ENCODE peak calls at places on chromosome 21, in four cellular contexts. D, E, P and B are unnamed samples.
A peak's percentile ranks its signal among the peaks of the same experiment; 100 is the strongest.

GRCh38 chr21:23531444-23531843 is 2075.8 kb downstream of the MRPL39 start:
- DNase-seq in E (no peak), D (no peak), P (no peak), B (no peak)

GRCh38 chr21:34935868-34936267 is 113.2 kb downstream of the RUNX1 start:
- DNase-seq in P (no peak), E (no peak), D (peak; percentile 15), B (no peak)

GRCh38 chr21:35102488-35103407 is 53.6 kb upstream of the RUNX1 start:
- DNase-seq in E (peak; percentile 47), P (no peak), D (no peak), B (peak; percentile 25)

GRCh38 chr21:14482165-14482564 is 64.0 kb downstream of the SAMSN1 start:
- DNase-seq in D (no peak), E (peak; percentile 8), P (no peak), B (no peak)

GRCh38 chr21:18499761-18500376 is 96.3 kb upstream of the TMPRSS15 start:
- DNase-seq in E (peak; percentile 6), D (peak; percentile 6), P (peak; percentile 32), B (no peak)

GRCh38 chr21:46559291-46559983 is 45.4 kb downstream of the S100B start:
- DNase-seq in E (no peak), P (no peak), D (no peak), B (peak; percentile 71)

GRCh38 chr21:31282095-31282709 is 61.9 kb downstream of the TIAM1 start:
- DNase-seq in D (peak; percentile 89), P (no peak), E (peak; percentile 20), B (no peak)

GRCh38 chr21:15121655-15122120 is 56.9 kb upstream of the NRIP1 start:
- DNase-seq in E (peak; percentile 31), P (peak; percentile 28), D (peak; percentile 26), B (no peak)

GRCh38 chr21:33975548-33976081 is 60.0 kb upstream of the ATP5PO start:
- DNase-seq in D (peak; percentile 49), E (no peak), P (peak; percentile 6), B (peak; percentile 76)

GRCh38 chr21:31078216-31078615 is 39.9 kb upstream of the KRTAP19-8 start:
- DNase-seq in E (no peak), P (no peak), D (no peak), B (no peak)

DNA sequence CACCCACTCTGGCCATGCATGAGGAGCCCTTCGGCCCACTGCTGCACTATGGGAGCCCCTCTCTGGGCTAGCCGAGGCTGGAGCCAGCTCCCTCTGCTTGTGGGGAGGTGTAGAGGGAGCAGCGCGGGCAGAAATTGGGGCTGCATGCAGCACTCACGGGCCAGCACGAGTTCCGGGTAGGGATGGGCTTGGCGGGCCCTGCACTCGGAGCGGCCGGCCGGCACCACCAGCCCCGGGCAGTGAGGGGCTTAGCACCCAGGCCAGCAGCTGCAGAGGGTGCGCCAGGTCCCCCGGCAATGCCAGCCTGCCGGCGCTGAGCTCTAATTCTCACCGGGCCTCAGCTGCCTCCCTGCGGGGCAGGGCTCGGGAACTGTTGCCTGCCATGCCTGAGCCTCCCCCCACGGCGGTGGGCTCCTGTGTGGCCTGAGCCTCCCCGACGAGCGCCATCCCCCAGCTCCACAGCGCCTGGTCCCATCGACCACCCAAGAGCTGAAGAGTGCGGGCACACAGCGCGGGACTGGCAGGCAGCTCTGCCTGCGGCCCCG is 209.0 kb downstream of the LTN1 start:
- DNase-seq in E (no peak), P (no peak), D (no peak), B (no peak)
- TF ChIP-seq CTCF in E (no peak), P (no peak), D (no peak), B (no peak)

DNA sequence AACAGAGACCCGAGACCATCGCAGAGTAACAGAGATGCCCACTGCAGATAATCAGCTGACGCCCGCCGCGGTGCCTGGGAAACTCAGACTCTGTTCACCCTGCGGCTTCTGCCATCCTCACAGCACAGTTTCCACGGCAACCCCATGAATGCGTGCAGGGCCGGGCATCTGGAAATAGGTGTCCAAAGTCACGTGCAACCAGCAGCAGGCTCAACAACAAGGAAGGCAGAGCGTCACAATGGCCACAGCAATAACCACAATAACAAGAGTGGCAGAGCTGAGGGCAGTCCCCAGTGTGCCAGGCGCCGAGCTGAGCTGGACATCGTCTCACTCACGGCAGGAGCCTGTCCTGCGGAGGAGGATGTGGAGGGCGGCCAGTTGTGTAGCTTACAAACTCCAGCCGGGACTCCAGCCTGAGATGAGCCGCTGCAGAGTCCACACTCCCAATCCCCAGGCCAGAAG is 102.0 kb downstream of the CRYAA start:
- DNase-seq in D (peak; percentile 12), E (no peak), P (no peak), B (no peak)
- TF ChIP-seq CTCF in D (no peak), E (no peak), P (no peak), B (no peak)

DNA sequence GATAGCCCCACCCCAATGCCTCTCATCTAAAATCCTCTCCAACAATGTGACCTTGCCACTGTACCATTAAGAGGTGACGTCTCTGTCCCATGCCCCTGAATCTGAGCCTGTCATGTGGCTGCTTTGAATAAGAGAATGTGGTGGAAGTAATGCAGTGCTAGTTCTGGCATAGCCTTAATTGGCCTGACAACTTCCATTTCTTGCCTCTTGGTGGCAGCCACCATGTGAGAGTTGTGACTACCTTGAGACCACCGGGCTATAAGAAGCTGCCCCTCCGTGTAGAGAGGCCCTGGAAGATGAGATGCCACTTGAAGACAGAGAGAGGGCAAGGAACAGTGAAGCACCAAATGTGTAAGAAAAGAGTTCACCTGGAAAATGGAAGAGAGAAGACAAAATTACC is 95.4 kb downstream of the POFUT2 start:
- DNase-seq in P (no peak), D (no peak), E (no peak), B (no peak)
- TF ChIP-seq CTCF in P (no peak), D (no peak), E (no peak), B (no peak)

DNA sequence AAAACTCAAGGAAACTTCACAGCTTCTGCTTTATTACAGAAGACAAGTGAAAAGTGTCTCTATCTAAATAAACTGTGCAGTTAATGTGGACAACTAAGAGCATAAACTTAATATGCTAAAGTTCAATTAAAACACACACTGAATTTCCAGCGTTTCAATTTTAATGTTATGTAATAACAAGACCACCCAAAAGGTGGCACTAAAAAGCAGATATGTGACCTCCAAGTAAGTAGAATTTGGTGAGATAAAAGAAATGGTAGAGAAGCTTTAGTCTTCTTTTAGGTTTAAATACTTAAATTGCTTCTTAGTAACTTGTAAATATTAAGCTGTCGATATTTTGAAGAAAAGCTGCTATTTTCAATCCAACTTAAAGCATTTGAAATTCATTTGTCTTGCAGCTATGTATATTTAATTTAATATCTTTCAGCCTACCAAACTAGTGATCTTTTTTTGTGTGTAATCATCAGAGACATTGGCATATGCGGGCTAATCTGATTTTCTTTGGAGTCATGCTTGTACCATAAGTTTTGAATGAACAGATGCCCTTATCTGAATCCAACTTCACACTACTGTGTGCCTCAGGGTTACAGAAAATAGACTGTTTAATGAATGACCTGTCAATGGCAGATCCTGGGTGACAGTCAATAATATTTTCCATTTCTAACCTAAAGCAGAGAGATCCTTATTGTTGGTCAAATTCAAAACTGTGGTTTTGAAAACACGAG is 36.5 kb upstream of the ADAMTS1 start:
- DNase-seq in D (peak; percentile 49), E (no peak), P (peak; percentile 1), B (no peak)
- TF ChIP-seq CTCF in D (peak; percentile 23), E (peak; percentile 45), P (no peak), B (no peak)

GRCh38 chr21:32414579-32415358 is 2.3 kb downstream of the EVA1C start:
- DNase-seq in E (no peak), D (peak; percentile 83), P (no peak), B (no peak)
- TF ChIP-seq CTCF in E (peak; percentile 28), D (peak; percentile 35), P (peak; percentile 50), B (no peak)

DNA sequence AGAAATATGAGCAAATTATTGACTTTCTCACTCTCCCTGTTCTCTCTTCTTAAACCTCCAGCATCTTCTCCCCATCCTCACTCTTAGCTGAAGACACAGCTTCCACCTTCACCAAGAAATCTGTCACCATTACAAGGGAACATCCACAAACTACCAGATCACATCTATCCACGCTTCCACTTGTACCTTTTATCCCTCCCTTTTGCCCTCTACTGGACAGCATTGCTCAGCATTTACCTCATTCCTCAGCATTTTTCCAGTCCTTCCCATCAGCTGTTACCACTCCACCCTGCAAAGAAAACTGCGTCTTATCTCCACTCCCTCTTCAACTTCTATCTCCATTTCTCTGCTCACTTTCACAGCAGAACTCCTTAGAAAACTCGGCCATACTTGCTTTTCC is 42.6 kb downstream of the KCNJ6 start:
- DNase-seq in E (no peak), P (peak; percentile 7), D (peak; percentile 35), B (no peak)
- TF ChIP-seq CTCF in E (no peak), P (no peak), D (peak; percentile 10), B (no peak)

DNA sequence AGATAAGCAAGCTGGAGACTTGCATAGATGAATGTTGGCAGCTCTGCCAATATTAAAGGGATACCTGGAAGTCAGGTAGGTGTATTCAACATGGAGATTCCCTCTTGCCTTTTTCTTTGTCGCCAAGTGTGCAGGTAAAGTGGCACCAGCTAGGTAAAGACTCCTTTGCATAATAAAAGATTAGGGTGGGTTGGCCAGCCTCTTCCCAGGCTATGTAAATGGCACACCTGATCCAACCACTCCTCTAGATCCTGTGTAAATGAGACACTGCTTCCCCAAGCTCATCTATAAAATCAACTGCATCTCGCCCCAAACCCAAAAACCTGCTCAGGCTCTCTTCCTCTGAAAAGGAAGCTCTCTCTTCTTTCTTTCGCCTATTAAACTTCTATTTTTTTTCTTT is 100.8 kb upstream of the DSCAM start:
- DNase-seq in E (no peak), P (no peak), D (no peak), B (no peak)
- TF ChIP-seq CTCF in E (no peak), P (no peak), D (no peak), B (no peak)

GRCh38 chr21:38219049-38219628 is 37.7 kb upstream of the KCNJ15 start:
- DNase-seq in P (peak; percentile 70), D (peak; percentile 90), E (peak; percentile 65), B (peak; percentile 41)
- TF ChIP-seq CTCF in P (peak; percentile 30), D (peak; percentile 94), E (peak; percentile 97), B (peak; percentile 86)

GRCh38 chr21:39088831-39089380 is 94.3 kb downstream of the PSMG1 start:
- DNase-seq in E (peak; percentile 56), P (peak; percentile 24), D (peak; percentile 34), B (no peak)
- TF ChIP-seq CTCF in E (peak; percentile 16), P (no peak), D (no peak), B (no peak)